ENCODE peak calls at places on chromosomes 16 and 17, in four cellular contexts. D is NB4, T is IMR-90, Q is mucosa of descending colon. M is an unnamed sample.

GRCh38 chr16:88005148-88005547 is 53.9 kb downstream of the BANP start:
- DNase-seq in T (no peak), D (peak), Q (no peak), M (no peak)

GRCh38 chr16:13070268-13070667 is 168.9 kb downstream of the SHISA9 start:
- DNase-seq in D (no peak), Q (peak), T (no peak), M (no peak)

GRCh38 chr17:11290814-11291213 is 49.8 kb downstream of the SHISA6 start:
- DNase-seq in D (no peak), T (no peak), Q (no peak), M (no peak)

GRCh38 chr16:86515780-86516617 is 5.7 kb downstream of the FOXF1 start:
- DNase-seq in T (peak), D (no peak), Q (no peak), M (no peak)

GRCh38 chr17:70239391-70239826 is 70.1 kb downstream of the KCNJ2 start:
- DNase-seq in D (no peak), Q (no peak), T (no peak), M (no peak)

GRCh38 chr17:71632328-71632727 is 488.5 kb upstream of the SOX9 start:
- DNase-seq in Q (no peak), T (peak), D (no peak), M (peak)

GRCh38 chr17:52048503-52048902 is 110.0 kb downstream of the CA10 start:
- DNase-seq in Q (no peak), D (no peak), T (no peak), M (no peak)

GRCh38 chr17:44279586-44280344 is 11.8 kb upstream of the SLC4A1 start:
- DNase-seq in T (peak), Q (peak), D (peak), M (peak)

GRCh38 chr16:676565-677297 is 1.3 kb downstream of the RHBDL1 start:
- DNase-seq in T (no peak), D (no peak), Q (peak), M (no peak)

GRCh38 chr17:44779211-44780025 is 20.6 kb downstream of the ADAM11 start:
- DNase-seq in T (peak), D (peak), Q (peak), M (peak)

GRCh38 chr16:67926181-67926742 is 5.4 kb downstream of the CTRL start:
- DNase-seq in Q (no peak), T (peak), D (peak), M (peak)

GRCh38 chr16:4344659-4345438 is 6.3 kb downstream of the PAM16 start:
- DNase-seq in D (no peak), Q (no peak), T (peak), M (no peak)

GRCh38 chr16:4347010-4347409 is 4.1 kb downstream of the PAM16 start:
- DNase-seq in D (peak), T (no peak), Q (no peak), M (peak)

GRCh38 chr16:4347765-4348509 is 3.2 kb downstream of the PAM16 start:
- DNase-seq in T (no peak), D (peak), Q (no peak), M (no peak)

GRCh38 chr16:4345439-4346204 is 5.5 kb downstream of the PAM16 start:
- DNase-seq in D (peak), T (no peak), Q (no peak), M (no peak)

DNA sequence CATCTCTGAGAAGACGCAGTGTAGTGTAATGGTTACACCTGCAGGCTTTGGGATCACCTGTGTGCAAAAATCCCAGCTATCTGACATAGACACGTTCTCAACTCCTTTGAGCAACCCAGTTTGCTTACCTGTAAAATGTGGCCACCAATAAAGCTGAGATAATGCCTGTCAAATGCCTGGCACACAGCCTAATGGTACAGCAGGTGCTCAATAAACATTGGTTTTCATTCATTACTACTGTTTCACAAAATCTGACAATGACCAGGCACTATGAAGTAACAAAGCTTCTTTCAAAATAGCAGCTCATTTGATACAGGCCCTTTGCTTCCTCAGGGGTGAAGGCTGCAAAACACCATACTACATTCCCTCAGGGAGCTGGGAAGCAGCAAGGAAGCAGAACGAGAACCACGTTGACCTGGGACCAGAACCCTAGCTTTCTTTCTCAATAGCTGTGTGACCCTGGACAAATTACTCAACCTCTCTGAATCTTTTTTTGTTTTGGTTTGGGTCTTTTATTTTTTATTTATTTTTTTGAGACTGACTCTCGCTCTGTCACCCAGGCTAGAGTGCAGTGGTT is 4.8 kb downstream of the PAM16 start:
- DNase-seq in Q (no peak), D (peak), T (no peak), M (no peak)
- H3K4me3 ChIP-seq in Q (no peak), D (peak), T (no peak), M (no peak)

GRCh38 chr16:25690563-25691143 is 1.1 kb upstream of the HS3ST4 start:
- DNase-seq in D (no peak), Q (no peak), T (no peak), M (no peak)
- H3K4me3 ChIP-seq in D (no peak), Q (no peak), T (no peak), M (no peak)

DNA sequence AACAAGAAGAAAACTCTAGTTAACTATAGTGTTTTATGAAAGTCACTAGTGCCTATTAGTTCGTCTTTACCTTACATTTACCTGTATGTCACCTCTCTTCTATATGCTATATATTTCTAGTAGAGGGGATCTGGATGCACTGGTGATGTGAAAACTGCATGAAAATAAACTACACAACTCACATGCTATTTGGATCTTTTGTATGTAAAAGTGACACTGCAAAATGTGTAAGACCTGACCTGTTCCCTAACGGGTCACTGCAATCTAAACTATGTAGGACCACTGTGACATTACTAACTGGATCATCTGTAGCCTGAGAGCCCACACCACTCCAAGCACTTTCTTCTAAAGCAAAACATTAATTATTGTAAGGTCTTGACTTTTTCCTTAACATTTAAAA is 1.7 kb downstream of the BLMH start:
- DNase-seq in D (no peak), T (no peak), Q (no peak), M (no peak)
- H3K4me3 ChIP-seq in D (peak), T (no peak), Q (no peak), M (peak)

GRCh38 chr17:2777242-2777867 is 18.9 kb upstream of the RAP1GAP2 start:
- DNase-seq in Q (no peak), D (no peak), T (no peak), M (no peak)

GRCh38 chr17:2779545-2779944 is 16.7 kb upstream of the RAP1GAP2 start:
- DNase-seq in T (no peak), D (no peak), Q (no peak), M (no peak)

GRCh38 chr17:2778489-2778888 is 17.7 kb upstream of the RAP1GAP2 start:
- DNase-seq in D (no peak), Q (no peak), T (no peak), M (no peak)

GRCh38 chr17:2780256-2780655 is 16.0 kb upstream of the RAP1GAP2 start:
- DNase-seq in D (no peak), Q (peak), T (no peak), M (no peak)

DNA sequence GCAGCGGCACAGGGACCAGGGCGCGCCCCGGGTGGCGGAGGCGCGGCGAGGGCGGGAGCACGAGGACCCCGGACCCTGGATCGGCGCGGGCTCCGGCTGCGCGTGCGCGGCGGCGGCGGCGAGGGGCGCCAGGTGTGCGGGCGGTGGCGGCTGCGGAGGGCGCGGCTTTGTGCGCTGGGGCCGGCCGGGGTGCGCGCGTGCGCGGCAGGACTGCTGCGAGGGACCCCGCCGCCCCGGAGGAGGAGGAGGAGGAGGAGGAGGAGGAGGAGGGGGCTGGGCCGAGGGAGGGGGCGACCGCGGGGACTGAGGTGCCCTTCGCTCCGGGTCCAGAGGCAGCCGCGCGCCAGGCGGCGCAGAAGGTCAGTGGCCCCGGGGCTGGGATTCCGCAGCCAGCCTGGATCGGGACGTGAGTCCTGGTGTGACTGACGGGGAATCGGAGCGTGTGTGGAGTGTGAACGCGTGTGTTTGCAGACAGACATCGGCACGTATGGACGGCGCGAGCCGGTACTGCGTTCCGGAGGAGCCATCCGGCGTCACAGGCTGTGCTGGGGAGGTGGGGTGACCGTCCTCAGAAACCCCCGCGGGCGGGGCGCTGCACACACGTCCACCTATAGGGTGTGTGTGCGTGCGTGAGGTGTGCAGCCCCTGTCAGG is 19.5 kb upstream of the RAP1GAP2 start:
- DNase-seq in Q (no peak), D (no peak), T (no peak), M (no peak)
- H3K4me3 ChIP-seq in Q (no peak), D (no peak), T (no peak), M (no peak)

DNA sequence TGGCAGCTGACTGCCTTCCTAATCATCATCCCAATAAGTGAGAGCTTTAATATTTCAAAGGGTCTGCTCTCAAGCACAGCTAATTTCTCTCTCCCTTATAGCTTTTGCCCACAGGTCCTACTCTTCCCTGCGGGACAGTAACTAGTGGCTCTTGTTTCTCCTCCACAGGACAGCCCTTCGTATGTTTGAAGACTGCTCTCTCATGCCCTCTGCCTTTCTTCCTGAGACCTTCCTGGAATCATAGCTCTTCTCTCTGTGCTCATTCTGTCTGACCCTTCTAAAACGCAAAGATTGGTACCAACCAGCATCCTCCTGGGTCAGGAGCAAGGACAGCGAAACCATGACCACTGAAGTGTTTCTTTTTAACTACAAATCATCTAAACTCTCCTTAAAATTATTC is 168.9 kb downstream of the GRIN2A start:
- DNase-seq in Q (no peak), D (no peak), T (no peak), M (no peak)
- H3K4me3 ChIP-seq in Q (no peak), D (no peak), T (no peak), M (no peak)

GRCh38 chr17:81959362-81960129 is 1.4 kb downstream of the NOTUM start:
- DNase-seq in D (peak), Q (peak), T (peak), M (peak)

GRCh38 chr17:81962499-81963441 is 1.8 kb upstream of the NOTUM start:
- DNase-seq in Q (no peak), D (no peak), T (no peak), M (no peak)

GRCh38 chr17:81960130-81960958 is 643 bp downstream of the NOTUM start:
- DNase-seq in T (no peak), D (no peak), Q (no peak), M (no peak)

GRCh38 chr17:81961554-81962498 is 839 bp upstream of the NOTUM start:
- DNase-seq in D (no peak), T (no peak), Q (no peak), M (no peak)

DNA sequence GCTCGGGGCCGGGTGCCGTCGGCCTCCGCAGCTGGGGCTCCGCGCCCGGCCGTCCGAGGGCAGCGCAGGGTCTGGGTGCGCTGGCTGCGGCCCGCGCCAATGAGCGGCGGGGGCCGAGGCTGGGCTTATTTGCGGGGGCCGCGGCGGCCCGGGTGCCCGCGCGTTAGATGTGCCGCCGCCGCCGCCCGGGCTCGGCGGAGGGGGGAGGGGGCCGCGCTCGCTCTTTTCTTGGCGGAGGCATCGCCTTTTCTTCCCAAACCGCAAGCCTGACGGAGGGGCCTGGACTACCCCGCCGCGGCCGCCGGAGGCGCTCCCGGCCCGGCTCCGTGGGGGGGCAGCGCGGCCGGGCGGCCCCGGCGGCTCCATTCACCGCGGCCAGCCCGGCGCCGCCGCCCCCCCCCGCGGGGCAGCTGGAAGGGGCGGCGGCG is at the start of gene NOTUM:
- DNase-seq in T (peak), Q (no peak), D (peak), M (peak)
- H3K4me3 ChIP-seq in T (peak), Q (no peak), D (no peak), M (peak)

DNA sequence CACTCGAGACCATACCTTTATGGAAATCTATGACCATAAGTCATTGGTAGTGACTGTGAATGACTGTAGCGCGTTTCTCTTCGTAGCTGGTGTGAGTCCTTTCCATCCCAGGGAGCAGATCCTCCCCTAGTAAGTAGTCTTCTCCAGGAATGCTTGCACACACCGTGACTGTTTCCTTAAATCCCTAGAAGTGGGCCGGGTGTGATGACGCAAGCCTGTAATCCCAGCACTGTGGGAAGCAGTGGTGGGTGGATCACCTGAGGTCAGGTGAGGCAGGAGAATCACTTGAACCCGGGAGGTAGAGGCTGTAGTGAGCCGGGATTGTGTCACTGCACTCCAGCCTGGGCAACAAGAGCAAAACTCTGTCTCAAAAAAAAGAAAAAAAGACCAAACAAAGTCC is 70.6 kb downstream of the CRISPLD2 start:
- DNase-seq in D (no peak), Q (no peak), T (no peak), M (no peak)
- H3K4me3 ChIP-seq in D (no peak), Q (no peak), T (no peak), M (no peak)